ENCODE peak calls at places on chromosomes 5 and 9, in nine cellular contexts. R is HCT116, K is cardiac muscle cell, Q is testis, T is ovary, E is bronchial epithelial cell, J is AG10803, D is BE2C, L is astrocyte. Z is an unnamed sample.
A peak's percentile ranks its signal among the peaks of the same experiment; 100 is the strongest.

GRCh38 chr9:79446540-79447307 is 125.0 kb upstream of the TLE4 start:
- DNase-seq in R (no peak), K (no peak), Q (no peak), T (no peak), E (no peak), J (peak; percentile 30), D (no peak), L (no peak), Z (no peak)

GRCh38 chr5:150245111-150245789 is 44.3 kb downstream of the CAMK2A start:
- DNase-seq in R (no peak), K (peak; percentile 93), Q (peak; percentile 23), T (peak; percentile 67), E (no peak), J (peak; percentile 22), D (peak; percentile 79), L (no peak), Z (peak; percentile 13)

GRCh38 chr9:94639045-94639995 is at the start of gene FBP1:
- DNase-seq in R (no peak), K (peak; percentile 44), Q (peak; percentile 61), T (peak; percentile 50), E (no peak), J (no peak), D (no peak), L (no peak), Z (peak; percentile 17)

GRCh38 chr5:71932649-71933338 is 174.5 kb upstream of the MAP1B start:
- DNase-seq in R (peak; percentile 36), K (peak; percentile 31), Q (peak; percentile 21), T (peak; percentile 73), E (peak; percentile 70), J (peak; percentile 39), D (peak; percentile 43), L (peak; percentile 87), Z (peak; percentile 70)

GRCh38 chr5:149181702-149182101 is 40.4 kb downstream of the ABLIM3 start:
- DNase-seq in R (no peak), K (no peak), Q (no peak), T (no peak), E (no peak), J (no peak), D (no peak), L (no peak), Z (no peak)

GRCh38 chr5:79546782-79547428 is 33.0 kb upstream of the HOMER1 start:
- DNase-seq in R (no peak), K (no peak), Q (no peak), T (no peak), E (no peak), J (peak; percentile 56), D (no peak), L (no peak), Z (peak; percentile 89)

GRCh38 chr9:121566401-121567141 is 66.9 kb upstream of the GGTA1 start:
- DNase-seq in R (no peak), K (no peak), Q (peak; percentile 59), T (peak; percentile 57), E (peak; percentile 62), J (peak; percentile 41), D (peak; percentile 52), L (peak; percentile 73), Z (peak; percentile 42)

GRCh38 chr5:150599917-150600511 is 40.4 kb upstream of the SYNPO start:
- DNase-seq in R (no peak), K (no peak), Q (peak; percentile 69), T (peak; percentile 91), E (peak; percentile 91), J (peak; percentile 45), D (peak; percentile 94), L (peak; percentile 72), Z (peak; percentile 79)

GRCh38 chr9:89419978-89420394 is 77.9 kb downstream of the SEMA4D start:
- DNase-seq in R (no peak), K (no peak), Q (no peak), T (no peak), E (no peak), J (no peak), D (no peak), L (no peak), Z (no peak)

GRCh38 chr5:56900395-56900794 is 9.0 kb upstream of the SETD9 start:
- DNase-seq in R (no peak), K (no peak), Q (no peak), T (no peak), E (peak; percentile 42), J (peak; percentile 9), D (no peak), L (peak; percentile 20), Z (peak; percentile 47)

GRCh38 chr5:178781936-178782335 is 51.5 kb upstream of the ZNF354A start:
- DNase-seq in R (no peak), K (no peak), Q (no peak), T (no peak), E (no peak), J (no peak), D (no peak), L (no peak), Z (no peak)

DNA sequence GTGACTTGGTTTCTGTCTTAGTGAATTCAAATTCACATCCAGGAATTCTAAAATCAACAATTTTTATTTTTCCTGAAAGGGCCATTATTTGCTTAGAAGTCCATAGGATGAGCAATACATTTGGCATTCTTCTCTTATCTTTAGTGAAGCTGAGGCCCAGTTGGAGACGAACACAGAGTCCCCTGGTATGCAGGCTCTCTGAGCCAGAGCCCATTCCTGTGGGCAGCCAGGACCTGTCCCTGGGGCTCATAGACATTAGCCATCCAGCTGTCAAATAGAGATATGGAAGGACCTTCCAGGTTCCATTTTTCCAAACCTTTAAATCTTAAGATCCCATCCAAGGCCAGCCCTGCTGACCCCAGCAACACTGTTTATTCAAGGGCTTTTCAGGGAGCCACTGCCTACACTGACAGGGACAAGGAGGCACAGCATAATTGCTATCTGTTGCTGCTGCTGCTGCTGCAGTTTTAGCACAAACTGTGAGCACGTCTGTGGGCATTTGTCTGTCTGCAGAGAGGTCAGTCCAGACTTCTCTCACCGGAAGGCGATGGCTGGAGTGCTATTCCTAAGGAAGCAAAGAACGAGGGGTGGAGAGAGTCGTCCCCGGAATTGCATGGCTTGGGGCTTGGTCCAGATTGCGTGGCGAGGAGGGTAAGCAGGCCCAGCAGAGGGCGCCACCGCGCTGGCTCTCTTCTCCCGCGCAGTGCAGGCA is 639.0 kb downstream of the CCDC171 start:
- DNase-seq in R (peak; percentile 16), K (peak; percentile 76), Q (peak; percentile 90), T (peak; percentile 95), E (peak; percentile 35), J (peak; percentile 83), D (peak; percentile 89), L (peak; percentile 96), Z (peak; percentile 95)
- H3K4me3 ChIP-seq in R (no peak overlapping the region), K (no peak overlapping the region), Q (no peak overlapping the region), T (no peak overlapping the region), E (no peak overlapping the region), J (peak overlapping the region; percentile 13), D (peak overlapping the region; percentile 38), L (peak overlapping the region; percentile 27), Z (no peak overlapping the region)

GRCh38 chr5:131812371-131813160 is 15.7 kb upstream of the FNIP1 start:
- DNase-seq in R (no peak), K (no peak), Q (no peak), T (no peak), E (no peak), J (no peak), D (no peak), L (no peak), Z (no peak)

GRCh38 chr5:131814990-131815389 is 18.2 kb upstream of the FNIP1 start:
- DNase-seq in R (peak; percentile 26), K (no peak), Q (no peak), T (no peak), E (peak; percentile 89), J (peak; percentile 78), D (no peak), L (peak; percentile 84), Z (peak; percentile 85)

DNA sequence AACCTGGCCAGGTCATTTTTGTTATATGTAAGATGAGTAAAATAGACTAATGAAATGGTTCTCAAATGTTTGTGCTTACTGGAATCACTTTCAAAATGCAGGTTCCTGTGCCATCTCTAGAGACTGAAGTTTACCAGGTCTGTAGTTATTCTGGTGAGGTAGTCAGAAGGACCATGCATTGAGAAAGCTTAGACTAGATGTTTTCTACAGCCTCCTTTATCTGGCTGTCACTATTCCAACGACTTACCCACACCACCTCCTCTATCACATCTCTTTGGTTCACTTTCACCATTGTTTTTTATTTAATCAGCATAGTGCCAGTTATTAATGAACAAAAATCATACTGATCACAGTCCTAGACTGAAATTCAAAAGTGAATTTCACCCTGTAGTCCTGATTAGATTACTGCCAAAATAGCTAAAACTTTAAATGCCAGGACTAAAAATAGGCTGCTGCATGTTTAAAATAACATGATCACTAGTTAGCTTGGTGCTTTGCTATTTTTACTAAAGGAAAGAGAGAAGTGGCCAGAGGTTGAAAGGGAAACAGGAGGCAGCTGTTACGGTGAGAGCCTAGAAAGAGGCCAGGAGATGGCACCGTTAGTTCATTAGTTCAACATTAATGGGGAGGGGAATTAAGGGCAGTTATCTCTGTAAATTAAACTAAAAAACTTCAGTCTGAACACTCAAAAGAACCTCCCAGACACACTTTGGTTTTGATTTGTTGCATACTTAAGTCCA is 13.9 kb upstream of the FNIP1 start:
- DNase-seq in R (peak; percentile 29), K (peak; percentile 61), Q (no peak), T (no peak), E (no peak), J (no peak), D (peak; percentile 20), L (no peak), Z (peak; percentile 55)
- TF ChIP-seq CTCF in R (peak; percentile 53), K (peak; percentile 21), Q (no peak), T (no peak), E (no peak), J (no peak), D (peak; percentile 50), L (no peak), Z (peak; percentile 52)

DNA sequence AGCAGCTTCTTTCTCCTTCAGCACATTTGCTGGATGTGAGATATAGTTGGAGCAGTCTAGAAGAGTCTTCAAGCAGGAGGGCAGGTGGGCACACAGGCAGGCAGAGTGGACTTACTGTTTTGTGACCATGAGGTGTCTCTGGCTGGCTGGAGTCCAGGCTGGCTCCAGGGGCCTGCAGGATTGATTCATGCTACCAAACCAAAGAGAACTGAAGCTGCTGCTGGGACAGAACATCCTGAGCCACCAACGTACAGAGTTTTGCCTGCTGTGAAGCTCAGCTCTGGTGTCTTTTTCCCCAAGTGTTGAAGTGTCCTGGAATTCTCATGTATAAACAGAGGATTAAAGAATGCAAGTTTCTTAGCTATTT is 45.7 kb downstream of the CYSTM1 start:
- DNase-seq in R (no peak), K (no peak), Q (no peak), T (no peak), E (peak; percentile 27), J (no peak), D (no peak), L (no peak), Z (no peak)
- H3K4me3 ChIP-seq in R (no peak overlapping the region), K (no peak overlapping the region), Q (no peak overlapping the region), T (no peak overlapping the region), E (no peak overlapping the region), J (no peak overlapping the region), D (no peak overlapping the region), L (no peak overlapping the region), Z (no peak overlapping the region)

DNA sequence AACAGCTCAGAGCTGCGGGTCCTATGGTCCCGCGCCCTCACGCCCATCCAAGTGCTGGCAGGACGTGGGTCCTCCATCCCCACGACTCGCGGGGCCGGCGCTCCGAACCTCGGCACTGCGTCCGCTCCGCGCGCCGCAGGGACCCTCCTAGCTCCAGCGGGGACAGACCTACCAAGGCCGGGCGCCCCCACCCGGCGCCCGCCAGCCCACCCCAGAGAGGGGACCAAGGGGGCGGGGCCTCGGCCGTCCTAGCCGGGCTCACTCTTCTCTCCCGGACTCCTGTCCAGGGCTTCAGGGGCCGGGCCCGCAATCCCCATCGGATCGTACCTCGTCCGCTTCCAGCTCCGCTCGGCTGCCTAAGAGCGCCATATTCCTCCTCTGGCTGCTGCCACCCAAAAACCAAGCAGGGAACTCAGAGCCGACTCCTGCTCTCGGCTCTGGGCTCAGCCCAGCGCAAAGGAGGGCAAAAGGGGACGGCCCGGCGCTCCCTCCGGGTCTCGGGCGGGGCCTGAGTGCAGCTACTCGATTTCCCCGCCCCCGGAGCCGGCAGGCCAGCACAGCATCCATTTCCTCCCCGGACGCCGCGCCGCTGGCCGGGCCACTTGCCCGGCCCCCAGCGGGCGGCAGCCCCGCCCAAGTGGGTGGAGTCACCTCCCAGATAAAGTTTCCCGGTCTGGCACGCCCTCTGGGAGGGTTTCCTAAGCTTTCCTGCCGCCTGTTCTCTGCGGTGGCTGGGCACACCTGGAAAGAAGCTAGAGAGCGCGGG is at the start of gene TTC39B:
- DNase-seq in R (peak; percentile 77), K (peak; percentile 96), Q (peak; percentile 95), T (peak; percentile 96), E (peak; percentile 89), J (peak; percentile 89), D (peak; percentile 94), L (peak; percentile 72), Z (peak; percentile 89)
- TF ChIP-seq CTCF in R (no peak), K (no peak), Q (no peak), T (no peak), E (no peak), J (no peak), D (no peak), L (no peak), Z (no peak)